ENCODE peak calls at places on chromosomes 2 and 18, in eight cellular contexts. One of them, this sample, is unnamed.

GRCh38 chr18:49778826-49779465 is 34.4 kb downstream of the ACAA2 start:
- DNase-seq in AG09319: no peak
- DNase-seq in endothelial cell: no peak
- DNase-seq in effector CD4-positive, alpha-beta T cell: no peak
- DNase-seq in NCI-H460: no peak
- DNase-seq in A549: no peak
- DNase-seq in NCI-H526: no peak
- DNase-seq in IMR-90: no peak
- DNase-seq in this sample: peak

GRCh38 chr2:27123302-27124150 is at the start of gene ABHD1:
- DNase-seq in effector CD4-positive, alpha-beta T cell: peak
- DNase-seq in NCI-H460: no peak
- DNase-seq in A549: peak
- DNase-seq in NCI-H526: peak
- DNase-seq in IMR-90: no peak
- DNase-seq in AG09319: no peak
- DNase-seq in endothelial cell: peak
- DNase-seq in this sample: peak

GRCh38 chr2:237282568-237283128 is 131.3 kb downstream of the COL6A3 start:
- DNase-seq in NCI-H460: no peak
- DNase-seq in AG09319: no peak
- DNase-seq in A549: no peak
- DNase-seq in effector CD4-positive, alpha-beta T cell: no peak
- DNase-seq in endothelial cell: no peak
- DNase-seq in NCI-H526: no peak
- DNase-seq in IMR-90: peak
- DNase-seq in this sample: no peak

GRCh38 chr2:159904565-159905281 is 106.7 kb upstream of the CD302 start:
- DNase-seq in A549: peak
- DNase-seq in NCI-H460: no peak
- DNase-seq in AG09319: no peak
- DNase-seq in NCI-H526: peak
- DNase-seq in effector CD4-positive, alpha-beta T cell: peak
- DNase-seq in endothelial cell: peak
- DNase-seq in IMR-90: no peak
- DNase-seq in this sample: no peak

GRCh38 chr2:218622606-218623238 is 15.0 kb downstream of the PLCD4 start:
- DNase-seq in NCI-H526: no peak
- DNase-seq in NCI-H460: no peak
- DNase-seq in IMR-90: peak
- DNase-seq in A549: no peak
- DNase-seq in AG09319: no peak
- DNase-seq in endothelial cell: no peak
- DNase-seq in effector CD4-positive, alpha-beta T cell: no peak
- DNase-seq in this sample: no peak

GRCh38 chr2:23954325-23955014 is 14.2 kb downstream of the UBXN2A start:
- DNase-seq in effector CD4-positive, alpha-beta T cell: no peak
- DNase-seq in A549: no peak
- DNase-seq in AG09319: no peak
- DNase-seq in NCI-H460: no peak
- DNase-seq in NCI-H526: no peak
- DNase-seq in IMR-90: no peak
- DNase-seq in endothelial cell: no peak
- DNase-seq in this sample: no peak

GRCh38 chr2:190718652-190719526 is 70.0 kb downstream of the NAB1 start:
- DNase-seq in NCI-H526: no peak
- DNase-seq in NCI-H460: peak
- DNase-seq in effector CD4-positive, alpha-beta T cell: no peak
- DNase-seq in AG09319: no peak
- DNase-seq in IMR-90: peak
- DNase-seq in endothelial cell: no peak
- DNase-seq in A549: peak
- DNase-seq in this sample: peak

GRCh38 chr18:1302861-1303260 is 398.2 kb downstream of the ADCYAP1 start:
- DNase-seq in NCI-H460: no peak
- DNase-seq in AG09319: no peak
- DNase-seq in A549: no peak
- DNase-seq in effector CD4-positive, alpha-beta T cell: no peak
- DNase-seq in IMR-90: no peak
- DNase-seq in NCI-H526: no peak
- DNase-seq in endothelial cell: no peak
- DNase-seq in this sample: no peak

GRCh38 chr2:39234754-39235153 is 9.0 kb downstream of the CDKL4 start:
- DNase-seq in NCI-H526: no peak
- DNase-seq in effector CD4-positive, alpha-beta T cell: no peak
- DNase-seq in A549: no peak
- DNase-seq in AG09319: no peak
- DNase-seq in endothelial cell: no peak
- DNase-seq in NCI-H460: no peak
- DNase-seq in IMR-90: peak
- DNase-seq in this sample: no peak

GRCh38 chr2:72148975-72149555 is 1.4 kb upstream of the CYP26B1 start:
- DNase-seq in A549: no peak
- DNase-seq in NCI-H460: no peak
- DNase-seq in effector CD4-positive, alpha-beta T cell: no peak
- DNase-seq in endothelial cell: peak
- DNase-seq in IMR-90: peak
- DNase-seq in AG09319: no peak
- DNase-seq in NCI-H526: peak
- DNase-seq in this sample: peak

GRCh38 chr18:47605093-47605492 is 325.4 kb downstream of the SMAD2 start:
- DNase-seq in IMR-90: no peak
- DNase-seq in A549: no peak
- DNase-seq in NCI-H526: no peak
- DNase-seq in AG09319: no peak
- DNase-seq in effector CD4-positive, alpha-beta T cell: no peak
- DNase-seq in endothelial cell: no peak
- DNase-seq in NCI-H460: no peak
- DNase-seq in this sample: no peak

GRCh38 chr18:77054606-77055428 is 77.8 kb downstream of the MBP start:
- DNase-seq in AG09319: peak
- DNase-seq in NCI-H526: peak
- DNase-seq in NCI-H460: peak
- DNase-seq in A549: peak
- DNase-seq in effector CD4-positive, alpha-beta T cell: peak
- DNase-seq in IMR-90: peak
- DNase-seq in endothelial cell: peak
- DNase-seq in this sample: peak

GRCh38 chr2:232523682-232524597 is 2.0 kb upstream of the CHRND start:
- DNase-seq in NCI-H460: peak
- DNase-seq in A549: peak
- DNase-seq in effector CD4-positive, alpha-beta T cell: no peak
- DNase-seq in IMR-90: peak
- DNase-seq in NCI-H526: peak
- DNase-seq in AG09319: no peak
- DNase-seq in endothelial cell: peak
- DNase-seq in this sample: peak

GRCh38 chr18:79586436-79587297 is 92.9 kb upstream of the CTDP1 start:
- DNase-seq in A549: no peak
- DNase-seq in effector CD4-positive, alpha-beta T cell: no peak
- DNase-seq in AG09319: no peak
- DNase-seq in IMR-90: no peak
- DNase-seq in endothelial cell: no peak
- DNase-seq in NCI-H460: no peak
- DNase-seq in NCI-H526: no peak
- DNase-seq in this sample: peak

GRCh38 chr2:47357475-47357874 is 45.5 kb upstream of the MSH2 start:
- DNase-seq in A549: no peak
- DNase-seq in NCI-H526: no peak
- DNase-seq in AG09319: no peak
- DNase-seq in effector CD4-positive, alpha-beta T cell: no peak
- DNase-seq in IMR-90: peak
- DNase-seq in endothelial cell: no peak
- DNase-seq in NCI-H460: no peak
- DNase-seq in this sample: no peak

GRCh38 chr2:7450188-7451156 is 533.3 kb downstream of the RNF144A start:
- DNase-seq in NCI-H526: no peak
- DNase-seq in A549: no peak
- DNase-seq in IMR-90: no peak
- DNase-seq in NCI-H460: no peak
- DNase-seq in endothelial cell: no peak
- DNase-seq in effector CD4-positive, alpha-beta T cell: no peak
- DNase-seq in AG09319: no peak
- DNase-seq in this sample: no peak

GRCh38 chr2:26564121-26564520 is 77.0 kb downstream of the CIB4 start:
- DNase-seq in effector CD4-positive, alpha-beta T cell: no peak
- DNase-seq in endothelial cell: no peak
- DNase-seq in NCI-H460: no peak
- DNase-seq in NCI-H526: no peak
- DNase-seq in AG09319: no peak
- DNase-seq in IMR-90: no peak
- DNase-seq in A549: no peak
- DNase-seq in this sample: peak

GRCh38 chr18:63788447-63789096 is 13.4 kb downstream of the SERPINB7 start:
- DNase-seq in AG09319: peak
- DNase-seq in NCI-H460: peak
- DNase-seq in effector CD4-positive, alpha-beta T cell: peak
- DNase-seq in NCI-H526: no peak
- DNase-seq in A549: peak
- DNase-seq in endothelial cell: no peak
- DNase-seq in IMR-90: peak
- DNase-seq in this sample: no peak

GRCh38 chr2:127233710-127234109 is 13.6 kb upstream of the CYP27C1 start:
- DNase-seq in IMR-90: no peak
- DNase-seq in AG09319: no peak
- DNase-seq in A549: no peak
- DNase-seq in effector CD4-positive, alpha-beta T cell: no peak
- DNase-seq in NCI-H460: no peak
- DNase-seq in NCI-H526: no peak
- DNase-seq in endothelial cell: no peak
- DNase-seq in this sample: no peak

GRCh38 chr2:127076290-127076689 is 30.7 kb downstream of the BIN1 start:
- DNase-seq in effector CD4-positive, alpha-beta T cell: no peak
- DNase-seq in A549: no peak
- DNase-seq in endothelial cell: no peak
- DNase-seq in IMR-90: no peak
- DNase-seq in AG09319: no peak
- DNase-seq in NCI-H460: no peak
- DNase-seq in NCI-H526: no peak
- DNase-seq in this sample: no peak

GRCh38 chr2:120486946-120487345 is 141.0 kb downstream of the INHBB start:
- DNase-seq in endothelial cell: no peak
- DNase-seq in effector CD4-positive, alpha-beta T cell: no peak
- DNase-seq in A549: no peak
- DNase-seq in IMR-90: peak
- DNase-seq in NCI-H460: no peak
- DNase-seq in AG09319: no peak
- DNase-seq in NCI-H526: no peak
- DNase-seq in this sample: no peak

GRCh38 chr18:33878213-33878612 is 300.2 kb downstream of the ASXL3 start:
- DNase-seq in endothelial cell: no peak
- DNase-seq in NCI-H460: no peak
- DNase-seq in AG09319: no peak
- DNase-seq in NCI-H526: no peak
- DNase-seq in effector CD4-positive, alpha-beta T cell: no peak
- DNase-seq in A549: no peak
- DNase-seq in IMR-90: no peak
- DNase-seq in this sample: no peak

GRCh38 chr2:208020253-208020652 is 5.1 kb downstream of the PLEKHM3 start:
- DNase-seq in endothelial cell: no peak
- DNase-seq in effector CD4-positive, alpha-beta T cell: no peak
- DNase-seq in NCI-H526: no peak
- DNase-seq in IMR-90: no peak
- DNase-seq in A549: no peak
- DNase-seq in NCI-H460: no peak
- DNase-seq in AG09319: no peak
- DNase-seq in this sample: no peak

GRCh38 chr2:1626271-1626681 is 118.0 kb downstream of the PXDN start:
- DNase-seq in NCI-H460: no peak
- DNase-seq in IMR-90: no peak
- DNase-seq in endothelial cell: no peak
- DNase-seq in A549: no peak
- DNase-seq in effector CD4-positive, alpha-beta T cell: no peak
- DNase-seq in AG09319: no peak
- DNase-seq in NCI-H526: no peak
- DNase-seq in this sample: peak

GRCh38 chr2:221480251-221480650 is 91.9 kb downstream of the EPHA4 start:
- DNase-seq in endothelial cell: no peak
- DNase-seq in NCI-H460: no peak
- DNase-seq in A549: no peak
- DNase-seq in AG09319: no peak
- DNase-seq in NCI-H526: no peak
- DNase-seq in IMR-90: no peak
- DNase-seq in effector CD4-positive, alpha-beta T cell: no peak
- DNase-seq in this sample: no peak

GRCh38 chr18:13405305-13406038 is 186.9 kb downstream of the LDLRAD4 start:
- DNase-seq in effector CD4-positive, alpha-beta T cell: no peak
- DNase-seq in A549: no peak
- DNase-seq in AG09319: no peak
- DNase-seq in IMR-90: no peak
- DNase-seq in NCI-H460: no peak
- DNase-seq in endothelial cell: no peak
- DNase-seq in NCI-H526: no peak
- DNase-seq in this sample: no peak

GRCh38 chr2:43196773-43197567 is 29.4 kb downstream of the ZFP36L2 start:
- DNase-seq in endothelial cell: no peak
- DNase-seq in IMR-90: peak
- DNase-seq in A549: no peak
- DNase-seq in NCI-H460: no peak
- DNase-seq in effector CD4-positive, alpha-beta T cell: no peak
- DNase-seq in NCI-H526: peak
- DNase-seq in AG09319: no peak
- DNase-seq in this sample: no peak

GRCh38 chr2:4420032-4420431 is 716.7 kb downstream of the DCDC2C start:
- DNase-seq in AG09319: no peak
- DNase-seq in endothelial cell: no peak
- DNase-seq in IMR-90: no peak
- DNase-seq in A549: no peak
- DNase-seq in effector CD4-positive, alpha-beta T cell: no peak
- DNase-seq in NCI-H460: peak
- DNase-seq in NCI-H526: no peak
- DNase-seq in this sample: no peak

GRCh38 chr2:3575534-3576324 is 669 bp downstream of the RPS7 start:
- DNase-seq in NCI-H460: no peak
- DNase-seq in A549: no peak
- DNase-seq in effector CD4-positive, alpha-beta T cell: peak
- DNase-seq in endothelial cell: no peak
- DNase-seq in NCI-H526: peak
- DNase-seq in AG09319: no peak
- DNase-seq in IMR-90: no peak
- DNase-seq in this sample: peak

GRCh38 chr2:235389626-235390025 is 104.2 kb upstream of the AGAP1 start:
- DNase-seq in endothelial cell: no peak
- DNase-seq in IMR-90: no peak
- DNase-seq in effector CD4-positive, alpha-beta T cell: no peak
- DNase-seq in A549: no peak
- DNase-seq in NCI-H460: no peak
- DNase-seq in NCI-H526: no peak
- DNase-seq in AG09319: no peak
- DNase-seq in this sample: no peak

GRCh38 chr2:4507706-4508105 is 804.3 kb downstream of the DCDC2C start:
- DNase-seq in AG09319: no peak
- DNase-seq in A549: no peak
- DNase-seq in endothelial cell: no peak
- DNase-seq in NCI-H460: no peak
- DNase-seq in IMR-90: no peak
- DNase-seq in NCI-H526: no peak
- DNase-seq in effector CD4-positive, alpha-beta T cell: no peak
- DNase-seq in this sample: no peak

GRCh38 chr2:73283545-73284295 is 558 bp downstream of the FBXO41 start:
- DNase-seq in effector CD4-positive, alpha-beta T cell: no peak
- DNase-seq in A549: no peak
- DNase-seq in endothelial cell: no peak
- DNase-seq in NCI-H460: no peak
- DNase-seq in NCI-H526: peak
- DNase-seq in AG09319: no peak
- DNase-seq in IMR-90: no peak
- DNase-seq in this sample: peak

This sample was measured in WERI-Rb-1.